ENCODE peak calls at places on chromosomes 11 and 22, in nine cellular contexts. M is caudate nucleus; S is pons; J is brain microvascular endothelial cell; Y is lower lobe of right lung; E is hippocampal formation; C is T-helper 1 cell; Z is activated CD8-positive, alpha-beta memory T cell treated with anti-CD3 and anti-CD28 coated beads for 1 hour; X is stimulated activated CD4-positive, alpha-beta T cell treated with anti-CD3 and anti-CD28 coated beads, Interleukin-4, amount 100 ng/mL, for 1 hour. Q is an unnamed sample.

GRCh38 chr22:26673485-26673884 is 16.1 kb downstream of the MIAT start:
- DNase-seq in M (no peak), S (no peak), J (peak), Y (no peak), E (no peak), C (no peak), Z (no peak), X (peak), Q (peak)

GRCh38 chr11:77101043-77101537 is 1.6 kb upstream of the OMP start:
- DNase-seq in M (no peak), S (no peak), J (no peak), Y (peak), E (no peak), C (no peak), Z (no peak), X (no peak), Q (no peak)

GRCh38 chr11:45178890-45179663 is 32.6 kb downstream of the PRDM11 start:
- DNase-seq in M (no peak), S (no peak), J (peak), Y (no peak), E (no peak), C (no peak), Z (no peak), X (no peak), Q (no peak)

GRCh38 chr11:7549681-7550080 is 35.9 kb downstream of the PPFIBP2 start:
- DNase-seq in M (no peak), S (no peak), J (no peak), Y (no peak), E (no peak), C (no peak), Z (no peak), X (no peak), Q (no peak)

GRCh38 chr11:46895821-46896220 is 22.5 kb downstream of the LRP4 start:
- DNase-seq in M (peak), S (peak), J (no peak), Y (peak), E (peak), C (no peak), Z (no peak), X (no peak), Q (no peak)

GRCh38 chr11:18245396-18245795 is 3.1 kb downstream of the SAA2 start:
- DNase-seq in M (no peak), S (no peak), J (no peak), Y (no peak), E (no peak), C (no peak), Z (no peak), X (no peak), Q (no peak)

GRCh38 chr11:109789911-109790310 is 303.3 kb upstream of the ZC3H12C start:
- DNase-seq in M (no peak), S (no peak), J (no peak), Y (no peak), E (no peak), C (no peak), Z (no peak), X (no peak), Q (no peak)

GRCh38 chr11:75597636-75598035 is 35.6 kb downstream of the SERPINH1 start:
- DNase-seq in M (no peak), S (peak), J (peak), Y (no peak), E (no peak), C (no peak), Z (no peak), X (no peak), Q (no peak)

GRCh38 chr11:103850419-103851165 is 185.8 kb upstream of the DDI1 start:
- DNase-seq in M (no peak), S (no peak), J (no peak), Y (no peak), E (no peak), C (no peak), Z (no peak), X (no peak), Q (no peak)

GRCh38 chr22:40376149-40376548 is 5.8 kb downstream of the SGSM3 start:
- DNase-seq in M (no peak), S (no peak), J (no peak), Y (no peak), E (no peak), C (no peak), Z (no peak), X (no peak), Q (no peak)

GRCh38 chr11:134120143-134120850 is 51.4 kb downstream of the JAM3 start:
- DNase-seq in M (peak), S (peak), J (peak), Y (no peak), E (peak), C (no peak), Z (no peak), X (no peak), Q (no peak)

GRCh38 chr22:46894851-46895640 is 132.6 kb downstream of the TBC1D22A start:
- DNase-seq in M (no peak), S (no peak), J (no peak), Y (no peak), E (no peak), C (no peak), Z (no peak), X (no peak), Q (no peak)

GRCh38 chr11:2182075-2182474 is 10.5 kb upstream of the TH start:
- DNase-seq in M (no peak), S (no peak), J (no peak), Y (no peak), E (no peak), C (no peak), Z (no peak), X (no peak), Q (no peak)

GRCh38 chr11:25065711-25066110 is 568.9 kb downstream of the LUZP2 start:
- DNase-seq in M (no peak), S (no peak), J (no peak), Y (no peak), E (no peak), C (no peak), Z (no peak), X (no peak), Q (no peak)

GRCh38 chr11:78834886-78835285 is 260.2 kb upstream of the NARS2 start:
- DNase-seq in M (no peak), S (no peak), J (no peak), Y (no peak), E (no peak), C (no peak), Z (no peak), X (no peak), Q (no peak)